ENCODE peak calls at places on chromosomes 16 and 17, in five cellular contexts. C, O, X, E and B are unnamed samples.
A peak's percentile ranks its signal among the peaks of the same experiment; 100 is the strongest.

GRCh38 chr17:75617218-75617617 is 16.0 kb upstream of the SMIM5 start:
- DNase-seq in E (no peak), C (no peak), O (no peak), X (no peak), B (no peak)

GRCh38 chr16:48089053-48089792 is 66.6 kb downstream of the ABCC12 start:
- DNase-seq in E (no peak), X (no peak), O (no peak), C (no peak), B (no peak)

GRCh38 chr16:80015566-80015965 is 415.0 kb upstream of the MAF start:
- DNase-seq in C (peak; percentile 2), E (no peak), O (no peak), X (no peak), B (no peak)

GRCh38 chr16:89700649-89701424 is 668 bp downstream of the SPATA2L start:
- DNase-seq in O (peak; percentile 43), E (peak; percentile 67), X (peak; percentile 60), C (peak; percentile 24), B (no peak)

GRCh38 chr16:66147338-66147737 is 219.2 kb upstream of the CDH5 start:
- DNase-seq in O (no peak), C (no peak), E (no peak), X (no peak), B (no peak)

GRCh38 chr17:66750756-66751543 is 84.0 kb upstream of the CACNG5 start:
- DNase-seq in X (no peak), C (no peak), O (no peak), E (no peak), B (no peak)

GRCh38 chr17:78993241-78993956 is 13.7 kb upstream of the LGALS3BP start:
- DNase-seq in C (peak; percentile 41), E (peak; percentile 74), O (peak; percentile 43), X (peak; percentile 43), B (peak; percentile 80)

GRCh38 chr17:79608729-79609039 is 2.2 kb downstream of the RBFOX3 start:
- DNase-seq in O (no peak), E (no peak), C (no peak), X (no peak), B (no peak)

GRCh38 chr17:8154608-8155152 is 2.5 kb upstream of the PER1 start:
- DNase-seq in E (no peak), C (no peak), O (no peak), X (no peak), B (no peak)

GRCh38 chr16:71645450-71645849 is 19.5 kb downstream of the MARVELD3 start:
- DNase-seq in X (peak; percentile 61), O (no peak), C (peak; percentile 38), E (no peak), B (no peak)

GRCh38 chr17:59165933-59166342 is 10.4 kb downstream of the PRR11 start:
- DNase-seq in C (peak; percentile 60), E (no peak), O (no peak), X (peak; percentile 52), B (peak; percentile 71)

GRCh38 chr17:12613566-12613965 is 52.1 kb upstream of the MYOCD start:
- DNase-seq in X (no peak), C (peak; percentile 89), E (no peak), O (no peak), B (no peak)

GRCh38 chr16:48907906-48908634 is 298.1 kb upstream of the N4BP1 start:
- DNase-seq in O (no peak), X (no peak), E (no peak), C (no peak), B (peak; percentile 50)

GRCh38 chr17:45818041-45818440 is 26.6 kb upstream of the SPPL2C start:
- DNase-seq in C (no peak), X (no peak), O (no peak), E (no peak), B (no peak)

GRCh38 chr17:47240806-47241205 is 12.8 kb upstream of the ITGB3 start:
- DNase-seq in E (no peak), X (no peak), O (no peak), C (no peak), B (no peak)

GRCh38 chr17:78601577-78602190 is 24.5 kb upstream of the DNAH17 start:
- DNase-seq in C (no peak), X (no peak), E (no peak), O (no peak), B (no peak)

GRCh38 chr17:35094902-35095301 is 24.8 kb downstream of the RAD51D start:
- DNase-seq in C (peak; percentile 93), O (no peak), E (no peak), X (peak; percentile 67), B (no peak)

GRCh38 chr17:73707358-73707757 is 63.1 kb upstream of the SDK2 start:
- DNase-seq in O (no peak), E (no peak), C (no peak), X (no peak), B (no peak)

GRCh38 chr16:59324462-59324861 is 590.3 kb upstream of the GOT2 start:
- DNase-seq in C (peak; percentile 2), O (no peak), E (no peak), X (no peak), B (no peak)

GRCh38 chr16:57039148-57039812 is 49.9 kb downstream of the NLRC5 start:
- DNase-seq in C (peak; percentile 81), O (no peak), E (no peak), X (peak; percentile 98), B (no peak)

GRCh38 chr17:14289162-14289561 is 11.7 kb upstream of the HS3ST3B1 start:
- DNase-seq in C (no peak), X (no peak), E (no peak), O (no peak), B (no peak)

GRCh38 chr17:36592316-36592710 is 634 bp downstream of the DHRS11 start:
- DNase-seq in X (peak; percentile 49), O (no peak), E (peak; percentile 55), C (no peak), B (no peak)

GRCh38 chr16:1338119-1338730 is 4.8 kb downstream of the BAIAP3 start:
- DNase-seq in C (no peak), E (no peak), O (no peak), X (peak; percentile 28), B (no peak)

GRCh38 chr17:73231841-73232586 is 29.7 kb downstream of the CPSF4L start:
- DNase-seq in C (peak; percentile 92), E (peak; percentile 98), O (peak; percentile 94), X (peak; percentile 95), B (peak; percentile 96)

GRCh38 chr16:52552643-52553042 is 5.7 kb upstream of the TOX3 start:
- DNase-seq in E (no peak), X (no peak), O (no peak), C (no peak), B (no peak)

GRCh38 chr17:61593404-61593803 is 2.4 kb upstream of the NACA2 start:
- DNase-seq in E (no peak), C (no peak), X (no peak), O (no peak), B (no peak)

GRCh38 chr17:58252141-58252540 is 13.8 kb downstream of the LPO start:
- DNase-seq in C (no peak), X (no peak), O (no peak), E (no peak), B (no peak)

GRCh38 chr16:23114131-23114904 is 34.9 kb downstream of the USP31 start:
- DNase-seq in O (no peak), C (no peak), X (no peak), E (no peak), B (no peak)

GRCh38 chr17:40886090-40886489 is 1.0 kb upstream of the KRT20 start:
- DNase-seq in E (no peak), X (no peak), C (peak; percentile 67), O (no peak), B (no peak)

GRCh38 chr17:72184805-72185204 is 64.0 kb downstream of the SOX9 start:
- DNase-seq in O (no peak), X (no peak), C (peak; percentile 62), E (no peak), B (no peak)

GRCh38 chr16:1470543-1471251 is 4.1 kb downstream of the CLCN7 start:
- DNase-seq in X (peak; percentile 84), O (no peak), C (peak; percentile 43), E (no peak), B (peak; percentile 77)

GRCh38 chr17:78910885-78911284 is 7.9 kb upstream of the CEP295NL start:
- DNase-seq in O (no peak), X (peak; percentile 55), E (no peak), C (no peak), B (no peak)

GRCh38 chr16:69839798-69840409 is 77.8 kb downstream of the WWP2 start:
- DNase-seq in E (no peak), X (no peak), C (no peak), O (peak; percentile 28), B (no peak)

GRCh38 chr17:27529230-27529796 is 73.1 kb downstream of the KSR1 start:
- DNase-seq in O (no peak), C (peak; percentile 76), X (peak; percentile 92), E (no peak), B (no peak)

GRCh38 chr17:39801055-39801454 is 63.1 kb downstream of the IKZF3 start:
- DNase-seq in O (no peak), E (no peak), X (no peak), C (no peak), B (no peak)

GRCh38 chr17:58082341-58082869 is 814 bp upstream of the DYNLL2 start:
- DNase-seq in X (no peak), O (no peak), E (peak; percentile 37), C (no peak), B (no peak)

DNA sequence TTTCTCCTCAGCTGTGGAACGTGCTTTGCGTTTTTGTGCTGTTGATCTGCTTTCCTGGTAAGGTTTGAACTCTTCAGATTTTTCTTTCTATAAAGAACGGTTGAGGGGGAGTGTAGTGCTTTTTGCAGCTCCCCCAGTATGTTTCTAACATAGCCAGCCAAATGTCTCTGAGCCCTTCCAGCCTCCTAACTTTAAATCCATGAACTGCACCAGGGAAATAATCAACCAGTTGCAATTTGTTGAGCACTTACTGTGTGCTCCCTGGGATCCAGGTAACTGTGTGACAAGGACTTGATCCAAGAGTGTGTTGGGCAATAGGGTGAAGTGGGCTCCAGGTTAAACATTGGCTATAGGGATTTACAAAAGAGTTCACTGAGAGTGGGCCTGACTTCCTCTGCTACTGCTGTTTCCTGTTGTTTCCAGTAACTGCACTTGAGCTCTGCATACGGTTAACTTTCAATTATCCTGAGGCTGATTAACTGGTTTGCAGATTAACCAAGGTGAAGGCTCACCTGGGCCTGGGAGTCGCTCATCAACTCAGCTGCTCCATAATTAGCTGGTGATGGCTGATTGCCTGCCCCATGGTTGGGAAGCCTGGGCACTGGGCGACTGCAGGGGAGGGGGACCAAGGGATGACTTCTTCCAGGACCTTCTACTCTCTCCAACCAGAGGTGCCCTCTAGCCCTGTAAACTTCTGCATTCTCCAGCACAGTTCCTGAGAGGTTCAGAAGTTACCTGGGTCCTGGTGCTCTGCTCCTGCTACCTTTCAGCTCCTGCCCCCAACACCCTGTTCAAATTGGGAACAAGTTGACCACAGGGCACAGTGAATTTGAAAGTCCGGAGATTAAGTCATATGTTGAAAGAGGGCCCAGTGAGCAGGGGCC is 19.5 kb downstream of the HLF start:
- DNase-seq in E (no peak), O (no peak), C (no peak), X (no peak), B (no peak)
- TF ChIP-seq POLR2A in E (no peak), O (no peak), C (no peak), X (no peak), B (no peak)

GRCh38 chr17:56571456-56571855 is 22.0 kb upstream of the NOG start:
- DNase-seq in C (no peak), E (no peak), X (no peak), O (no peak), B (no peak)
- TF ChIP-seq POLR2A in C (no peak), E (no peak), X (no peak), O (no peak), B (no peak)

GRCh38 chr17:43591750-43592562 is 45.8 kb upstream of the ETV4 start:
- DNase-seq in C (peak; percentile 92), E (peak; percentile 77), O (peak; percentile 87), X (peak; percentile 52), B (peak; percentile 89)
- TF ChIP-seq POLR2A in C (peak; percentile 69), E (no peak), O (no peak), X (no peak), B (no peak)

GRCh38 chr17:3907483-3908216 is 8.6 kb downstream of the P2RX1 start:
- DNase-seq in X (no peak), E (no peak), O (no peak), C (no peak), B (no peak)
- TF ChIP-seq POLR2A in X (no peak), E (no peak), O (no peak), C (no peak), B (no peak)